ENCODE peak calls at places on chromosomes 11 and 22, in seven cellular contexts. One of them, this sample, is unnamed.

GRCh38 chr11:113991718-113992458 is 17.0 kb downstream of the HTR3A start:
- DNase-seq in fibroblast of lung: no peak
- DNase-seq in kidney: no peak
- DNase-seq in endothelial cell of umbilical vein: no peak
- DNase-seq in GM23338: no peak
- DNase-seq in PC-3: peak; percentile 23
- DNase-seq in left lung: no peak
- DNase-seq in this sample: peak; percentile 48

GRCh38 chr11:28666632-28667031 is 558.4 kb downstream of the METTL15 start:
- DNase-seq in kidney: no peak
- DNase-seq in endothelial cell of umbilical vein: no peak
- DNase-seq in PC-3: no peak
- DNase-seq in GM23338: no peak
- DNase-seq in left lung: no peak
- DNase-seq in fibroblast of lung: no peak
- DNase-seq in this sample: no peak

GRCh38 chr11:72940417-72940816 is 126.2 kb downstream of the ATG16L2 start:
- DNase-seq in fibroblast of lung: no peak
- DNase-seq in GM23338: no peak
- DNase-seq in left lung: no peak
- DNase-seq in kidney: no peak
- DNase-seq in endothelial cell of umbilical vein: no peak
- DNase-seq in PC-3: no peak
- DNase-seq in this sample: no peak

GRCh38 chr22:29233503-29233902 is 27.8 kb downstream of the EMID1 start:
- DNase-seq in kidney: peak; percentile 22
- DNase-seq in PC-3: no peak
- DNase-seq in endothelial cell of umbilical vein: no peak
- DNase-seq in GM23338: no peak
- DNase-seq in fibroblast of lung: no peak
- DNase-seq in left lung: no peak
- DNase-seq in this sample: no peak

GRCh38 chr22:33601062-33601461 is 319.2 kb downstream of the LARGE1 start:
- DNase-seq in kidney: no peak
- DNase-seq in left lung: no peak
- DNase-seq in fibroblast of lung: no peak
- DNase-seq in GM23338: no peak
- DNase-seq in PC-3: no peak
- DNase-seq in endothelial cell of umbilical vein: no peak
- DNase-seq in this sample: no peak

GRCh38 chr11:115324569-115325432 is 179.4 kb downstream of the CADM1 start:
- DNase-seq in PC-3: peak; percentile 54
- DNase-seq in endothelial cell of umbilical vein: peak; percentile 14
- DNase-seq in kidney: no peak
- DNase-seq in left lung: no peak
- DNase-seq in fibroblast of lung: peak; percentile 76
- DNase-seq in GM23338: peak; percentile 89
- DNase-seq in this sample: peak; percentile 29

GRCh38 chr11:18001191-18001590 is 11.7 kb downstream of the SERGEF start:
- DNase-seq in fibroblast of lung: peak; percentile 19
- DNase-seq in endothelial cell of umbilical vein: no peak
- DNase-seq in GM23338: no peak
- DNase-seq in left lung: no peak
- DNase-seq in kidney: no peak
- DNase-seq in PC-3: no peak
- DNase-seq in this sample: no peak

GRCh38 chr22:43007519-43008102 is 7.3 kb downstream of the PACSIN2 start:
- DNase-seq in fibroblast of lung: peak; percentile 86
- DNase-seq in kidney: peak; percentile 35
- DNase-seq in endothelial cell of umbilical vein: no peak
- DNase-seq in PC-3: no peak
- DNase-seq in GM23338: no peak
- DNase-seq in left lung: no peak
- DNase-seq in this sample: peak; percentile 74

GRCh38 chr11:126339866-126340434 is 15.5 kb upstream of the ST3GAL4 start:
- DNase-seq in kidney: peak; percentile 91
- DNase-seq in left lung: no peak
- DNase-seq in GM23338: no peak
- DNase-seq in endothelial cell of umbilical vein: no peak
- DNase-seq in fibroblast of lung: peak; percentile 69
- DNase-seq in PC-3: peak; percentile 89
- DNase-seq in this sample: peak; percentile 71

GRCh38 chr22:39251762-39252460 is 7.1 kb upstream of the PDGFB start:
- DNase-seq in PC-3: peak; percentile 88
- DNase-seq in endothelial cell of umbilical vein: no peak
- DNase-seq in fibroblast of lung: peak; percentile 37
- DNase-seq in left lung: no peak
- DNase-seq in GM23338: no peak
- DNase-seq in kidney: no peak
- DNase-seq in this sample: no peak

GRCh38 chr11:96474263-96474662 is 84.5 kb downstream of the JRKL start:
- DNase-seq in PC-3: peak; percentile 94
- DNase-seq in kidney: no peak
- DNase-seq in GM23338: no peak
- DNase-seq in fibroblast of lung: no peak
- DNase-seq in left lung: no peak
- DNase-seq in endothelial cell of umbilical vein: no peak
- DNase-seq in this sample: no peak

GRCh38 chr22:33539902-33540751 is 380.1 kb downstream of the LARGE1 start:
- DNase-seq in PC-3: peak; percentile 7
- DNase-seq in fibroblast of lung: peak; percentile 17
- DNase-seq in endothelial cell of umbilical vein: no peak
- DNase-seq in left lung: no peak
- DNase-seq in kidney: peak; percentile 94
- DNase-seq in GM23338: no peak
- DNase-seq in this sample: peak; percentile 88

GRCh38 chr11:92266821-92267220 is 42.2 kb downstream of the FAT3 start:
- DNase-seq in GM23338: no peak
- DNase-seq in kidney: no peak
- DNase-seq in PC-3: no peak
- DNase-seq in fibroblast of lung: no peak
- DNase-seq in endothelial cell of umbilical vein: no peak
- DNase-seq in left lung: no peak
- DNase-seq in this sample: no peak

GRCh38 chr11:19676508-19677379 is 35.9 kb upstream of the NAV2 start:
- DNase-seq in PC-3: no peak
- DNase-seq in fibroblast of lung: no peak
- DNase-seq in left lung: no peak
- DNase-seq in endothelial cell of umbilical vein: peak; percentile 93
- DNase-seq in GM23338: peak; percentile 27
- DNase-seq in kidney: no peak
- DNase-seq in this sample: peak; percentile 89

GRCh38 chr22:37781434-37782059 is 26.2 kb upstream of the GCAT start:
- DNase-seq in endothelial cell of umbilical vein: no peak
- DNase-seq in GM23338: peak; percentile 66
- DNase-seq in fibroblast of lung: no peak
- DNase-seq in left lung: no peak
- DNase-seq in kidney: peak; percentile 72
- DNase-seq in PC-3: peak; percentile 52
- DNase-seq in this sample: peak; percentile 72

GRCh38 chr22:37178350-37179125 is 9.5 kb downstream of the C1QTNF6 start:
- DNase-seq in endothelial cell of umbilical vein: peak; percentile 65
- DNase-seq in GM23338: no peak
- DNase-seq in PC-3: no peak
- DNase-seq in left lung: peak; percentile 28
- DNase-seq in fibroblast of lung: peak; percentile 33
- DNase-seq in kidney: peak; percentile 60
- DNase-seq in this sample: peak; percentile 30

GRCh38 chr11:77058900-77059299 is 7.9 kb upstream of the CAPN5 start:
- DNase-seq in fibroblast of lung: no peak
- DNase-seq in endothelial cell of umbilical vein: no peak
- DNase-seq in left lung: no peak
- DNase-seq in PC-3: no peak
- DNase-seq in kidney: no peak
- DNase-seq in GM23338: no peak
- DNase-seq in this sample: no peak

GRCh38 chr22:29625090-29625825 is 21.8 kb downstream of the NF2 start:
- DNase-seq in endothelial cell of umbilical vein: peak; percentile 78
- DNase-seq in fibroblast of lung: peak; percentile 85
- DNase-seq in GM23338: peak; percentile 61
- DNase-seq in PC-3: peak; percentile 83
- DNase-seq in left lung: no peak
- DNase-seq in kidney: no peak
- DNase-seq in this sample: peak; percentile 73

GRCh38 chr22:37641251-37641949 is 1.9 kb downstream of the SH3BP1 start:
- DNase-seq in left lung: no peak
- DNase-seq in PC-3: no peak
- DNase-seq in kidney: no peak
- DNase-seq in GM23338: no peak
- DNase-seq in fibroblast of lung: no peak
- DNase-seq in endothelial cell of umbilical vein: no peak
- DNase-seq in this sample: no peak

GRCh38 chr11:11813288-11813962 is 28.3 kb upstream of the USP47 start:
- DNase-seq in PC-3: peak; percentile 80
- DNase-seq in endothelial cell of umbilical vein: peak; percentile 18
- DNase-seq in fibroblast of lung: peak; percentile 98
- DNase-seq in left lung: no peak
- DNase-seq in kidney: no peak
- DNase-seq in GM23338: no peak
- DNase-seq in this sample: no peak

GRCh38 chr11:33413296-33413695 is 156.1 kb downstream of the HIPK3 start:
- DNase-seq in fibroblast of lung: peak; percentile 14
- DNase-seq in endothelial cell of umbilical vein: no peak
- DNase-seq in left lung: no peak
- DNase-seq in GM23338: no peak
- DNase-seq in kidney: no peak
- DNase-seq in PC-3: no peak
- DNase-seq in this sample: no peak

DNA sequence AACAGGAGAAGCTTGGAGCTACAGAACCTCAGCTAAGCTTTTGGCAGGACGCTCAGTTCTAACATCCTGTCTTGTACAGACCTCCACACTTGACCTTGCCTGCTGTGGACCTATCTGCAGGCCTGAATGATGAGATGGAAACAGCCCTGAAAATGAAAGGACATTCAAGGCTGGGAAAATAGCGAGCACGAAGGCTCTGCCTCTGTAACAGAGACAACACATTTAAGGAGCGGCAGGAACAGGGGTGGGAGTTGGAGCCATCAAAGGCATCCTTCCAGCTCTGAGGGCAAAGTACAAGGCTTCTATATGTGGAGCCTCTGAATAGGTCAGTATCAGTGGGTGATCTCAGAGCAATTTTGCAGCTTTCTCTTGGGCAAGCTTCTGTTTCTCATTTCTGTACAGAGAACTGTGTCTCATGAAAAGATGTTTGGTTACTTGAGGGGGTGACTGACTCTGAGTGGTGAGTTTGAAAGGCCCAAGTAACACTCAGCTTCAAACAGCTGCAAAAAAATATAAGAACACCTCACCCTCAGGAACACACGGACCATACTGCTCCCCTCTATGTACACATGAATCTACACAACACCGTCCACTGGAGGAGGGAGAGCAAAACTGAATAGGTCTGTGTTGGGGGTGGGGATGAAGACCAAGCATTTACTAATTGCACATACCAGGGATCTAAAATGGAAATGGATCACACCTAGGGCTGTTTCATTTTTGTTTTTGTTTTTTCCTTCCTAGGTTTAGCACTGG is 101.6 kb downstream of the CCDC81 start:
- DNase-seq in fibroblast of lung: no peak
- DNase-seq in endothelial cell of umbilical vein: peak; percentile 61
- DNase-seq in GM23338: no peak
- DNase-seq in PC-3: no peak
- DNase-seq in left lung: no peak
- DNase-seq in kidney: no peak
- DNase-seq in this sample: no peak
- H3K27ac ChIP-seq in fibroblast of lung: no peak overlapping the region
- H3K27ac ChIP-seq in endothelial cell of umbilical vein: peak overlapping the region; percentile 85
- H3K27ac ChIP-seq in GM23338: no peak overlapping the region
- H3K27ac ChIP-seq in PC-3: no peak overlapping the region
- H3K27ac ChIP-seq in left lung: no peak overlapping the region
- H3K27ac ChIP-seq in kidney: peak overlapping the region; percentile 62
- H3K27ac ChIP-seq in this sample: no peak overlapping the region

DNA sequence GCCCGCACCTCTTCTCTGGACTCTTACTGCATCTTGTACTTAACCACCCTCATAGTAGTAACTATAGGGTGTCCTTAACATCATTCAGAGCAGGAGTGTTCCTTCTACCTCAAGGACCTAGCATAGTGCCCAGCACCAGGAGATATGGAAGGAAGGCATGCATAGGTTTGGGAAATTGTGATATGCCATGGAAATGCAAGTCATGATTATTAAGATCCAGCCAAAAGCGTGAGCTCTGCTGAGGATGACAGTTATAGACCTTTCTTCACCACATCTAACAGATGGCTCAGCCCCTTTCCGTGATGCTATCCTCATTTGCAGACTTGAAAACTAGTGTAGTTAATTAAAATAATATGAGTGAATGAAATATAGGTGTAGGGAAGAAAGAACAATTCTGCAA is 746.1 kb downstream of the NTM start:
- DNase-seq in fibroblast of lung: no peak
- DNase-seq in left lung: no peak
- DNase-seq in kidney: no peak
- DNase-seq in GM23338: no peak
- DNase-seq in endothelial cell of umbilical vein: no peak
- DNase-seq in PC-3: no peak
- DNase-seq in this sample: no peak
- H3K4me3 ChIP-seq in fibroblast of lung: no peak overlapping the region
- H3K4me3 ChIP-seq in left lung: no peak overlapping the region
- H3K4me3 ChIP-seq in kidney: no peak overlapping the region
- H3K4me3 ChIP-seq in GM23338: no peak overlapping the region
- H3K4me3 ChIP-seq in endothelial cell of umbilical vein: no peak overlapping the region
- H3K4me3 ChIP-seq in PC-3: no peak overlapping the region
- H3K4me3 ChIP-seq in this sample: no peak overlapping the region

GRCh38 chr11:75342231-75342918 is 9.1 kb downstream of the ARRB1 start:
- DNase-seq in fibroblast of lung: no peak
- DNase-seq in endothelial cell of umbilical vein: no peak
- DNase-seq in left lung: no peak
- DNase-seq in GM23338: no peak
- DNase-seq in kidney: peak; percentile 68
- DNase-seq in PC-3: no peak
- DNase-seq in this sample: no peak
- TF ChIP-seq CTCF in fibroblast of lung: no peak
- TF ChIP-seq CTCF in endothelial cell of umbilical vein: no peak
- TF ChIP-seq CTCF in left lung: no peak
- TF ChIP-seq CTCF in GM23338: peak; percentile 11
- TF ChIP-seq CTCF in kidney: no peak
- TF ChIP-seq CTCF in PC-3: peak; percentile 17
- TF ChIP-seq CTCF in this sample: no peak

DNA sequence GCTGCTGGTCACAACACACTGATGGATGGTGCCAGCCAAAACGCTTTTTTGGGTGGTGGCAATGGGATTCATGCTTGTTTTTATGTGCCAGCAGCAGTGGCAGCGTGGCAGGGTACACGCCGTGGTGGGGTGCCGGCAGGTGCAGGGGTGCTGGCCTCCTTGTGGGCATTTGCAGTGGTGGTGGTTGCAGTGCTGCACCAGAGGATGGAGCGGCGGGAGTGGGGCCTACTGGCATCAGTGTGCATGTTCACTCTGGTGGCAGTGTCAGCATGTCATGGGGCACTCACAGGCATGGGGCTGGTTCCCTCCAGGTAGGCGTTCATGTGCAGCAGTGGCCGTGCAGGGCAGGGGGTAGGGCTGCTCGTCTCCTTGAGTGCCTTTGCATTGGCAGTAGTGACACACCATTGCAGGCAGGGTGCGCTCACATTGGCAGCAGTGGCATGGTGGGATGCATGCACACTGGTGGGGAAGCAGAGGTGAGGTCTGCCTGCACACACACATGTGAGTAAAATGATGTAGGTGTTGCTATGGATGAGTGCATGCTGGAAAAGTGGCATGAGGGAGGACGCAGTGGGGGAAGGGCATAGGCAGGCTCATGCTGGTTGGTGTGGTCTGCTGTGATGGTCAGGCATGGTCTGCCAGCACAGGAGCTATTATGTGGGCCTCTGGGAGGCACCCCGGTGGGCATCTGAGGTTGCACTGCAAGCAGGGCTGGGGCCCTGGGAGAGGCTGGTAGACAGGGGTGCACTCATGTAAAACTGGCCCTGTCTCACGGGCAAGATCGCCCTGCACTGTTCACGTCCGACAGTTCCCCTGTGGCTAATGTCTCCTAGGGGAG is 29.9 kb downstream of the CCDC15 start:
- DNase-seq in endothelial cell of umbilical vein: no peak
- DNase-seq in fibroblast of lung: no peak
- DNase-seq in GM23338: no peak
- DNase-seq in left lung: peak; percentile 67
- DNase-seq in PC-3: no peak
- DNase-seq in kidney: peak; percentile 59
- DNase-seq in this sample: no peak
- H3K27ac ChIP-seq in endothelial cell of umbilical vein: no peak overlapping the region
- H3K27ac ChIP-seq in fibroblast of lung: no peak overlapping the region
- H3K27ac ChIP-seq in GM23338: no peak overlapping the region
- H3K27ac ChIP-seq in left lung: no peak overlapping the region
- H3K27ac ChIP-seq in PC-3: no peak overlapping the region
- H3K27ac ChIP-seq in kidney: no peak overlapping the region
- H3K27ac ChIP-seq in this sample: no peak overlapping the region